ENCODE peak calls at places on chromosomes 7 and 10, in four cellular contexts. F is fibroblast of lung, T is SJCRH30, Q is IMR-90. Z is an unnamed sample. For H3K9me3, the result is how much of the 10 kb centered on the place peaks cover.

GRCh38 chr7:44045226-44046014 is 918 bp downstream of the DBNL start:
- DNase-seq in T (no peak), F (no peak), Q (no peak), Z (peak)

GRCh38 chr7:133339772-133340171 is 86.9 kb downstream of the EXOC4 start:
- DNase-seq in F (no peak), Q (no peak), T (no peak), Z (no peak)

GRCh38 chr7:141593134-141593533 is 41.9 kb downstream of the AGK start:
- DNase-seq in T (no peak), F (peak), Q (peak), Z (no peak)

GRCh38 chr7:128827971-128828711 is 2.1 kb upstream of the FLNC start:
- DNase-seq in T (peak), F (peak), Q (peak), Z (no peak)

GRCh38 chr10:48473704-48474103 is 131.2 kb downstream of the ARHGAP22 start:
- DNase-seq in T (no peak), F (no peak), Q (no peak), Z (no peak)

GRCh38 chr10:77613476-77614130 is 24.0 kb downstream of the KCNMA1 start:
- DNase-seq in T (no peak), Q (no peak), F (peak), Z (no peak)

GRCh38 chr7:94297397-94297838 is 97.3 kb upstream of the COL1A2 start:
- DNase-seq in T (no peak), Q (peak), F (peak), Z (no peak)

GRCh38 chr7:117683736-117684135 is 189.5 kb downstream of the CTTNBP2 start:
- DNase-seq in F (no peak), T (no peak), Q (peak), Z (no peak)

GRCh38 chr7:133650067-133650466 is 397.2 kb downstream of the EXOC4 start:
- DNase-seq in T (no peak), Q (peak), F (peak), Z (no peak)

GRCh38 chr10:35304649-35305048 is 31.7 kb upstream of the CCNY start:
- DNase-seq in F (no peak), T (no peak), Q (no peak), Z (no peak)

GRCh38 chr7:94056796-94057207 is 52.6 kb upstream of the BET1 start:
- DNase-seq in Q (peak), F (peak), T (no peak), Z (no peak)

GRCh38 chr7:77362905-77363304 is 53.2 kb downstream of the GSAP start:
- DNase-seq in F (no peak), T (no peak), Q (no peak), Z (no peak)

GRCh38 chr7:151276651-151277590 is 28.4 kb upstream of the SMARCD3 start:
- DNase-seq in T (peak), F (peak), Q (peak), Z (peak)

GRCh38 chr10:4937346-4937745 is 25.9 kb upstream of the AKR1C1 start:
- DNase-seq in T (no peak), F (no peak), Q (no peak), Z (no peak)

GRCh38 chr7:88042157-88042556 is 108.1 kb downstream of the ADAM22 start:
- DNase-seq in T (no peak), Q (no peak), F (no peak), Z (no peak)

GRCh38 chr7:144776447-144776846 is 59.4 kb downstream of the TPK1 start:
- DNase-seq in Q (no peak), T (no peak), F (no peak), Z (no peak)

GRCh38 chr7:159063046-159063840 is 81.4 kb downstream of the VIPR2 start:
- DNase-seq in T (no peak), Q (no peak), F (no peak), Z (no peak)
- H3K27ac ChIP-seq in T (no peak), Q (no peak), F (no peak), Z (no peak)

GRCh38 chr7:1232103-1232466 is 587 bp upstream of the UNCX start:
- DNase-seq in Q (no peak), F (no peak), T (no peak), Z (no peak)

GRCh38 chr7:1234794-1235500 is 2.3 kb downstream of the UNCX start:
- DNase-seq in T (no peak), Q (no peak), F (no peak), Z (no peak)

GRCh38 chr7:1234049-1234691 is 1.5 kb downstream of the UNCX start:
- DNase-seq in T (no peak), F (no peak), Q (no peak), Z (no peak)

GRCh38 chr7:1232623-1233327 is at the start of gene UNCX:
- DNase-seq in Q (no peak), F (no peak), T (no peak), Z (no peak)

GRCh38 chr7:1233328-1234048 is 816 bp downstream of the UNCX start:
- DNase-seq in T (no peak), Q (no peak), F (no peak), Z (no peak)
- H3K4me3 ChIP-seq in T (no peak), Q (no peak), F (no peak), Z (no peak)

DNA sequence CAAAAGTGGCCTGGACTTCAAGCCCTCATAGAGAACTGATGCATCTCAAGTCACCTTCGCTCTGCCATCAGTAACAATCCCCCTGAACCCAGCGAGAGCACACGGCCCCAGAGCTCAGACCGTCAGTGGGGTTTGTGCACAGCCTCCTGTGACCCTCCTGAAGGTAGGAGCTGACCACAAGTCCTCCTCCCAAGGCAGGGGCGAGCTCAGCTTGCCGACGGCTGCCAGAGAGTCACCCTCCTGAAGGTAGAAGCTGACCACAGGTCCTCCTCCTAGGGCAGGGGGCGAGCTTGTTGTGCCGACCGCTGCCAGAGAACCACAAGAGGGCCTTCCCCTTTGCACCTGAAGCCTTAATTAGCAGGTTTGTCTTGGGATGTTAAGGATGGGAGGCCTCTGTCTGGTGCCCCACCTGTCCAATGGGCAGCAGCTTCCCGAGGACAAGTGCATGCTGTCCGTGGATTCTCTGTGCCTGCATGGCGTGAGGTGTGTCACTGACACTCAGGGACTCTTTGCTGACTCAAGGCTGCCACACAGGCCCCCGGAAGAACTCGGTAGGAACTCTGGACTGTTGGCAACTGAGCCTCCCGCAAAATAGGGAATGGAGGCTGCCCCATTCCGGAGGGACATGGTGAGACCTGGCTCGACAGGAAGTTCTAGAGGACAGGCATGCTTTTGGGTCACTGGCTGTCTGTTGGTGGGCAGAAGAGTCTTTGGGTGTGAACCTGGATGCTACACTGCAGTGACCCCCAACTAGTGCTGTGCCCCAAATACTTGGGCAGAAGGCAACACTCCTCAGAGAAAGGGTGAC is 487.4 kb downstream of the DNAJB6 start:
- DNase-seq in Q (no peak), F (no peak), T (no peak), Z (no peak)
- H3K9me3 ChIP-seq in Q (half or more), F (under half), T (under half), Z (under half)

DNA sequence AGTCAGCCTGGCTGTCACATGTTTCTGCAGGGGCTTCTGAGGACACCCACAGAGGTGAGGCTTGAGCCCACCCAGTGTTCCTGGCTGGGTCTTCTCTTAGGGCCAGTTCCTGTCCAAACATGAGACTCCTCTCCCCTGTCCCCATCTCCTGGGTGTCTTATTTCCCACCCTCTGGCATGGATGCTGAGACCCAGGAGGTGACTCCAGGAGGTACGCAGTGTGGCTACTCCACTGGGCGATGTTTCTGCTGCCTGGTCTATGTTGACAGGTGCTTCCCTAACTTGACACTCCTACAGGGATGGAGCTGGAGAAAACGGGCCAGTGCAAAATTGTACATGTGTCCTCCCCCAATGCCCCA is 26.3 kb upstream of the LOXL4 start:
- DNase-seq in F (no peak), Q (no peak), T (no peak), Z (peak)
- H3K27ac ChIP-seq in F (no peak), Q (no peak), T (no peak), Z (no peak)

DNA sequence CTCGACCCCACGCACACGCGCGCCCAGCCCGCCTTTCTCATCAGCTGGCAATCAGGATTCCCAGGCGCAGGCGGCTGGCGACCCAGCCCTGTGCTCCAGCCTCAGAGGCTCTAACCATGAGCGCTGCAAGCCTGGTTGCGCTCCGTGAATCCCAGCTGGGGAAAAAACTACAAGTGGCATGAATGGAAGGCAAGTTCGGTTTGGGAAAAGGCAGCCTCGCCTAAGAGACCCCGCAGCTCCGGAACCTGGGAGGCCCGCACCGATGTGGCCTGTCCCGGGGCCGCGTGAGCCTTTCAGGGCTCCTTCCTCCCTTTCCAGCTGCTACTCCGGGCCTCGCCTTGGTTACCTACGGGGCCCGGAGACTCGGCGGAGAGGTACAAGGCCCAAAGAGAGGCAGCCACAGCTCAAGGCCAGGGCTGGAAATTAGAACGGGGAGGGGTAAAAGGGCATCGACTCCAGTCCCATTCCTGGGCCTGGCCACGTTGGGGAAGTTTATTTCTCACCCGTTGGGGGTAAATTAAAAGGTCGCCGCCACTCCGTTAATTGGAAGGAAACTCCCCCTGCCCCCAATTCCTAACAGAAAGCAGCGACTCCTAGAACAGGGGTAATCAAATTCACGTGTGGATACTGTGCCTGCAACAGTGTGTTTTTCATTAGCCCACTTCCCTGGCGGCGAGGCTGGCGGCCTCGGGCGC is 1.3 kb upstream of the HOXA9 start:
- DNase-seq in Q (no peak), F (no peak), T (no peak), Z (no peak)
- H3K4me3 ChIP-seq in Q (no peak), F (no peak), T (no peak), Z (no peak)

GRCh38 chr7:157875230-157876179 is 538.7 kb downstream of the DNAJB6 start:
- DNase-seq in Q (no peak), T (peak), F (no peak), Z (no peak)
- H3K9me3 ChIP-seq in Q (half or more), T (under half), F (under half), Z (under half)

GRCh38 chr10:43393606-43394360 is 15.2 kb downstream of the HNRNPF start:
- DNase-seq in F (no peak), Q (no peak), T (no peak), Z (no peak)
- H3K27ac ChIP-seq in F (peak), Q (no peak), T (no peak), Z (peak)

DNA sequence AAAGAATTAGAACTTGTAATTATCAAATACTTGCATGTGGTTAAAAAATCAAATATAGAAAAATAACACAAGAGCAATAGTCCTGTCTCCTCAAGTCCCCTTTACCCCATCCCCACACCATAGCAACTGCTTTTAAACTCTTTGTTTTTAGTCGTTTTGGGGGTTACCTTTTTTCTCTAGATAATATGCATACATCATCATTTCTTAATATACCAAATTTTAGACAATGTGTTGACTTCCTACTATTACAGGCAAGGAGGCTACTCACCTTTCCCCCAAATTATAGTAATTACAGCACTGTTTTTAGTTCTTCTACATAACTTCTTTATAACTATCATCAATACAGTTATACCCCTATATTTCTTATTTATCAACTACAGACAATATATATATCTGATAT is 57.3 kb downstream of the SLC18A2 start:
- DNase-seq in Q (no peak), F (no peak), T (no peak), Z (no peak)
- H3K4me3 ChIP-seq in Q (no peak), F (no peak), T (no peak), Z (no peak)